ENCODE peak calls at places on chromosomes 4 and X, in four cellular contexts. E, V, W and A are unnamed samples.

GRCh38 chrX:14056201-14056600 is 26.5 kb upstream of the GEMIN8 start:
- DNase-seq in E (no peak), W (no peak), V (no peak), A (no peak)

GRCh38 chr4:41668024-41668423 is 80.5 kb downstream of the PHOX2B start:
- DNase-seq in E (no peak), W (no peak), V (no peak), A (no peak)

GRCh38 chr4:21752616-21753015 is 196.0 kb downstream of the KCNIP4 start:
- DNase-seq in W (no peak), E (no peak), V (no peak), A (no peak)

GRCh38 chrX:13996650-13997049 is 33.0 kb downstream of the GEMIN8 start:
- DNase-seq in V (no peak), W (no peak), E (no peak), A (no peak)

GRCh38 chr4:7206856-7207567 is 14.7 kb downstream of the SORCS2 start:
- DNase-seq in V (no peak), E (no peak), W (peak), A (peak)

GRCh38 chr4:98506462-98507132 is 151.8 kb downstream of the TSPAN5 start:
- DNase-seq in W (peak), V (no peak), E (no peak), A (no peak)

GRCh38 chr4:182492456-182492855 is 249.3 kb downstream of the TENM3 start:
- DNase-seq in E (no peak), W (no peak), V (no peak), A (no peak)

GRCh38 chr4:83993774-83994173 is 457.9 kb downstream of the GPAT3 start:
- DNase-seq in W (no peak), E (no peak), V (no peak), A (no peak)

GRCh38 chr4:6926681-6927478 is 17.3 kb downstream of the TBC1D14 start:
- DNase-seq in V (no peak), E (no peak), W (no peak), A (no peak)

GRCh38 chr4:128416921-128417320 is 129.3 kb upstream of the PGRMC2 start:
- DNase-seq in E (no peak), V (no peak), W (no peak), A (no peak)

GRCh38 chr4:67762091-67762490 is 7.9 kb upstream of the GNRHR start:
- DNase-seq in V (no peak), E (peak), W (no peak), A (no peak)

GRCh38 chrX:10296581-10296980 is 139.8 kb downstream of the CLCN4 start:
- DNase-seq in V (no peak), E (no peak), W (no peak), A (no peak)

GRCh38 chr4:94690851-94691254 is 66.9 kb upstream of the BMPR1B start:
- DNase-seq in E (no peak), V (no peak), W (no peak), A (no peak)

GRCh38 chrX:122586831-122587230 is 597.2 kb upstream of the GRIA3 start:
- DNase-seq in V (no peak), W (no peak), E (no peak), A (no peak)

GRCh38 chr4:150217192-150217591 is 138.9 kb downstream of the DCLK2 start:
- DNase-seq in E (no peak), V (no peak), W (no peak), A (no peak)

GRCh38 chr4:148834804-148835598 is 392.8 kb upstream of the NR3C2 start:
- DNase-seq in W (no peak), E (no peak), V (no peak), A (no peak)

GRCh38 chrX:12984629-12985303 is 9.9 kb downstream of the TMSB4X start:
- DNase-seq in W (no peak), E (no peak), V (no peak), A (no peak)

GRCh38 chr4:40916880-40917279 is 167.1 kb downstream of the NSUN7 start:
- DNase-seq in E (peak), W (no peak), V (no peak), A (no peak)

GRCh38 chr4:126697748-126698147 is 935.0 kb upstream of the INTU start:
- DNase-seq in V (no peak), E (no peak), W (no peak), A (no peak)

GRCh38 chr4:183941964-183942363 is 36.9 kb downstream of the STOX2 start:
- DNase-seq in V (no peak), W (no peak), E (no peak), A (no peak)

GRCh38 chrX:47749185-47749967 is 87.3 kb upstream of the ZNF81 start:
- DNase-seq in V (no peak), E (no peak), W (no peak), A (no peak)

GRCh38 chrX:120301960-120302359 is 9.3 kb downstream of the TMEM255A start:
- DNase-seq in V (no peak), E (no peak), W (no peak), A (no peak)